ENCODE peak calls at places on chromosomes 13 and 19, in four cellular contexts. D is A549, W is IMR-90, U is H1. Y is an unnamed sample.

GRCh38 chr19:28847468-28847867 is 365.5 kb downstream of the UQCRFS1 start:
- DNase-seq in U (no peak), D (peak), W (peak), Y (no peak)

GRCh38 chr19:50556236-50557008 is 11.8 kb downstream of the LRRC4B start:
- DNase-seq in W (peak), U (peak), D (peak), Y (peak)

GRCh38 chr13:90307136-90307535 is 1040.4 kb upstream of the MIR17HG start:
- DNase-seq in D (no peak), U (no peak), W (no peak), Y (no peak)

GRCh38 chr19:53192771-53193533 is at the start of gene ZNF665:
- DNase-seq in U (no peak), D (no peak), W (peak), Y (no peak)

GRCh38 chr13:78660130-78660857 is 1.3 kb upstream of the OBI1 start:
- DNase-seq in D (peak), U (no peak), W (no peak), Y (peak)

GRCh38 chr19:51815038-51815437 is 20.1 kb downstream of the FPR3 start:
- DNase-seq in D (no peak), U (no peak), W (no peak), Y (no peak)

GRCh38 chr13:75368167-75368566 is 113.8 kb downstream of the TBC1D4 start:
- DNase-seq in D (no peak), W (peak), U (no peak), Y (no peak)

GRCh38 chr13:27257648-27258253 is 6.4 kb downstream of the RPL21 start:
- DNase-seq in U (no peak), W (no peak), D (no peak), Y (no peak)

GRCh38 chr19:10206226-10206873 is 11.6 kb upstream of the DNMT1 start:
- DNase-seq in W (peak), D (no peak), U (no peak), Y (peak)

GRCh38 chr13:76656496-76656895 is 229.7 kb downstream of the KCTD12 start:
- DNase-seq in U (no peak), D (no peak), W (no peak), Y (no peak)

GRCh38 chr13:102911336-102911735 is 65.5 kb downstream of the ERCC5 start:
- DNase-seq in D (no peak), U (no peak), W (no peak), Y (no peak)
- TF ChIP-seq RAD21 in D (no peak), U (no peak), W (no peak), Y (no peak)

GRCh38 chr19:601310-601709 is 11.6 kb downstream of the HCN2 start:
- DNase-seq in U (no peak), W (no peak), D (no peak), Y (no peak)

GRCh38 chr19:607301-608154 is 17.8 kb downstream of the HCN2 start:
- DNase-seq in W (no peak), U (no peak), D (no peak), Y (no peak)

GRCh38 chr19:601790-602189 is 12.1 kb downstream of the HCN2 start:
- DNase-seq in U (no peak), D (no peak), W (no peak), Y (no peak)

GRCh38 chr19:602391-603301 is 13.0 kb downstream of the HCN2 start:
- DNase-seq in U (no peak), D (no peak), W (no peak), Y (no peak)

DNA sequence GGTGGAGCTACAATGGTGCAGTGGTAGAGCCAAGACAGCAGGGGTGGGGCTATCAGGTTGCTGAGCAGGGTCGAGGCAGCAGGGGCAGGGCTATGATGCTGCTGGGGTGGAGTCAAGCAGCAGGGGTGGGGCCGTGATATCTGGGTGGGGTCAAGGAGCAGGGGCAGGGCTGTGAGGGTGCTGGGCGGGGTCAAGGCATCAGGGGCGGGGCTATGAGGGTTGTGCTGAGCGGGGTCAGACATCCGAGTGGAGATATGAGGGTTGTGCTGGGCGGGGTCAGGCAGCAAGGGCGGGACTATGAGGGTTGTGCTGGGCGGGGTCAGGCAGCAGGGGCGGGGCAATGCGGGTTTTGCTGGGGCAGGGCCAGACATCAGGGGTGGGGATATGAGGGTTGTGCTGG is 14.7 kb downstream of the HCN2 start:
- DNase-seq in D (peak), W (no peak), U (no peak), Y (no peak)
- TF ChIP-seq RAD21 in D (no peak), W (no peak), U (no peak), Y (no peak)

GRCh38 chr13:98142427-98143156 is at the start of gene FARP1:
- DNase-seq in W (peak), D (peak), U (no peak), Y (peak)
- TF ChIP-seq RAD21 in W (peak), D (peak), U (peak), Y (peak)

GRCh38 chr13:45105895-45106294 is 14.4 kb upstream of the GTF2F2 start:
- DNase-seq in D (no peak), U (no peak), W (peak), Y (no peak)

GRCh38 chr13:45102136-45102802 is 18.0 kb upstream of the GTF2F2 start:
- DNase-seq in D (no peak), W (peak), U (no peak), Y (no peak)

GRCh38 chr13:45101327-45102018 is 18.8 kb upstream of the GTF2F2 start:
- DNase-seq in D (no peak), U (no peak), W (no peak), Y (no peak)

GRCh38 chr13:45107539-45107938 is 12.8 kb upstream of the GTF2F2 start:
- DNase-seq in U (no peak), D (no peak), W (no peak), Y (no peak)

GRCh38 chr13:45104294-45104693 is 16.0 kb upstream of the GTF2F2 start:
- DNase-seq in U (no peak), D (no peak), W (no peak), Y (no peak)
- TF ChIP-seq RAD21 in U (no peak), D (no peak), W (no peak), Y (no peak)